ENCODE peak calls at places on chromosomes 16 and 17, in six cellular contexts. One of them, this sample, is unnamed.
A peak's percentile ranks its signal among the peaks of the same experiment; 100 is the strongest.

GRCh38 chr16:84379008-84379730 is 10.8 kb downstream of the ATP2C2 start:
- DNase-seq in fibroblast of the aortic adventitia: no peak
- DNase-seq in fibroblast of lung: no peak
- DNase-seq in tibial nerve: no peak
- DNase-seq in transverse colon: no peak
- DNase-seq in epithelial cell of esophagus: no peak
- DNase-seq in this sample: no peak

GRCh38 chr16:71671165-71671564 is 45.2 kb downstream of the MARVELD3 start:
- DNase-seq in epithelial cell of esophagus: no peak
- DNase-seq in fibroblast of lung: no peak
- DNase-seq in fibroblast of the aortic adventitia: no peak
- DNase-seq in tibial nerve: no peak
- DNase-seq in transverse colon: no peak
- DNase-seq in this sample: no peak

GRCh38 chr16:5252800-5253199 is 155.2 kb upstream of the EEF2KMT start:
- DNase-seq in fibroblast of the aortic adventitia: no peak
- DNase-seq in fibroblast of lung: no peak
- DNase-seq in transverse colon: no peak
- DNase-seq in tibial nerve: no peak
- DNase-seq in epithelial cell of esophagus: no peak
- DNase-seq in this sample: no peak

GRCh38 chr17:72977768-72978417 is 114.6 kb downstream of the SLC39A11 start:
- DNase-seq in transverse colon: no peak
- DNase-seq in fibroblast of lung: peak; percentile 50
- DNase-seq in epithelial cell of esophagus: no peak
- DNase-seq in tibial nerve: no peak
- DNase-seq in fibroblast of the aortic adventitia: no peak
- DNase-seq in this sample: peak; percentile 4

GRCh38 chr17:49996121-49996494 is 1.1 kb upstream of the DLX3 start:
- DNase-seq in fibroblast of the aortic adventitia: no peak
- DNase-seq in transverse colon: no peak
- DNase-seq in epithelial cell of esophagus: no peak
- DNase-seq in tibial nerve: no peak
- DNase-seq in fibroblast of lung: no peak
- DNase-seq in this sample: no peak

GRCh38 chr17:77907497-77908120 is 50.9 kb upstream of the TNRC6C start:
- DNase-seq in transverse colon: no peak
- DNase-seq in epithelial cell of esophagus: no peak
- DNase-seq in fibroblast of lung: no peak
- DNase-seq in fibroblast of the aortic adventitia: no peak
- DNase-seq in tibial nerve: no peak
- DNase-seq in this sample: no peak

GRCh38 chr17:58541249-58541648 is 26.8 kb upstream of the MTMR4 start:
- DNase-seq in fibroblast of the aortic adventitia: no peak
- DNase-seq in tibial nerve: no peak
- DNase-seq in fibroblast of lung: no peak
- DNase-seq in transverse colon: no peak
- DNase-seq in epithelial cell of esophagus: peak; percentile 51
- DNase-seq in this sample: no peak

GRCh38 chr17:7834554-7834890 is 505 bp downstream of the KDM6B start:
- DNase-seq in fibroblast of lung: peak; percentile 51
- DNase-seq in tibial nerve: peak; percentile 58
- DNase-seq in transverse colon: peak; percentile 84
- DNase-seq in epithelial cell of esophagus: peak; percentile 39
- DNase-seq in fibroblast of the aortic adventitia: no peak
- DNase-seq in this sample: no peak

GRCh38 chr17:19448341-19449268 is 37.6 kb downstream of the RNF112 start:
- DNase-seq in fibroblast of the aortic adventitia: peak; percentile 100
- DNase-seq in epithelial cell of esophagus: peak; percentile 86
- DNase-seq in fibroblast of lung: peak; percentile 99
- DNase-seq in tibial nerve: peak; percentile 57
- DNase-seq in transverse colon: no peak
- DNase-seq in this sample: peak; percentile 96

GRCh38 chr17:81285179-81285878 is 9.8 kb downstream of the SLC38A10 start:
- DNase-seq in fibroblast of lung: peak; percentile 21
- DNase-seq in epithelial cell of esophagus: no peak
- DNase-seq in transverse colon: peak; percentile 58
- DNase-seq in fibroblast of the aortic adventitia: peak; percentile 24
- DNase-seq in tibial nerve: peak; percentile 58
- DNase-seq in this sample: no peak

GRCh38 chr16:9898555-9898954 is 283.7 kb downstream of the GRIN2A start:
- DNase-seq in epithelial cell of esophagus: no peak
- DNase-seq in fibroblast of lung: no peak
- DNase-seq in fibroblast of the aortic adventitia: no peak
- DNase-seq in transverse colon: no peak
- DNase-seq in tibial nerve: no peak
- DNase-seq in this sample: no peak

GRCh38 chr17:68953340-68953997 is 1.7 kb downstream of the ABCA8 start:
- DNase-seq in transverse colon: no peak
- DNase-seq in fibroblast of the aortic adventitia: peak; percentile 29
- DNase-seq in tibial nerve: no peak
- DNase-seq in fibroblast of lung: no peak
- DNase-seq in epithelial cell of esophagus: no peak
- DNase-seq in this sample: no peak

GRCh38 chr17:6639651-6640535 is 618 bp downstream of the KIAA0753 start:
- DNase-seq in transverse colon: peak; percentile 47
- DNase-seq in fibroblast of the aortic adventitia: peak; percentile 41
- DNase-seq in epithelial cell of esophagus: peak; percentile 39
- DNase-seq in fibroblast of lung: peak; percentile 44
- DNase-seq in tibial nerve: no peak
- DNase-seq in this sample: no peak

GRCh38 chr17:1878419-1879121 is 48.8 kb downstream of the RPA1 start:
- DNase-seq in tibial nerve: no peak
- DNase-seq in transverse colon: no peak
- DNase-seq in epithelial cell of esophagus: no peak
- DNase-seq in fibroblast of the aortic adventitia: no peak
- DNase-seq in fibroblast of lung: no peak
- DNase-seq in this sample: no peak

GRCh38 chr17:63476857-63477470 is at the start of gene ACE:
- DNase-seq in tibial nerve: no peak
- DNase-seq in epithelial cell of esophagus: peak; percentile 41
- DNase-seq in fibroblast of the aortic adventitia: no peak
- DNase-seq in transverse colon: peak; percentile 81
- DNase-seq in fibroblast of lung: no peak
- DNase-seq in this sample: no peak

GRCh38 chr16:79366635-79367034 is 233.9 kb downstream of the MAF start:
- DNase-seq in fibroblast of the aortic adventitia: no peak
- DNase-seq in fibroblast of lung: no peak
- DNase-seq in epithelial cell of esophagus: no peak
- DNase-seq in tibial nerve: no peak
- DNase-seq in transverse colon: no peak
- DNase-seq in this sample: no peak

GRCh38 chr17:79090503-79091372 is 16.1 kb downstream of the ENGASE start:
- DNase-seq in epithelial cell of esophagus: peak; percentile 28
- DNase-seq in fibroblast of the aortic adventitia: peak; percentile 2
- DNase-seq in transverse colon: no peak
- DNase-seq in fibroblast of lung: peak; percentile 4
- DNase-seq in tibial nerve: no peak
- DNase-seq in this sample: no peak

GRCh38 chr17:73998246-73999220 is 204.9 kb upstream of the RPL38 start:
- DNase-seq in fibroblast of the aortic adventitia: no peak
- DNase-seq in fibroblast of lung: no peak
- DNase-seq in transverse colon: peak; percentile 78
- DNase-seq in epithelial cell of esophagus: peak; percentile 28
- DNase-seq in tibial nerve: peak; percentile 15
- DNase-seq in this sample: no peak

GRCh38 chr17:69335018-69335417 is 8.1 kb upstream of the ABCA5 start:
- DNase-seq in fibroblast of the aortic adventitia: peak; percentile 51
- DNase-seq in epithelial cell of esophagus: peak; percentile 75
- DNase-seq in fibroblast of lung: peak; percentile 78
- DNase-seq in tibial nerve: no peak
- DNase-seq in transverse colon: no peak
- DNase-seq in this sample: peak; percentile 8

GRCh38 chr16:24851700-24852099 is 5.9 kb downstream of the SLC5A11 start:
- DNase-seq in transverse colon: no peak
- DNase-seq in fibroblast of lung: no peak
- DNase-seq in epithelial cell of esophagus: peak; percentile 84
- DNase-seq in fibroblast of the aortic adventitia: peak; percentile 14
- DNase-seq in tibial nerve: no peak
- DNase-seq in this sample: no peak

GRCh38 chr16:22642689-22643088 is 132.0 kb downstream of the NPIPB5 start:
- DNase-seq in epithelial cell of esophagus: no peak
- DNase-seq in transverse colon: no peak
- DNase-seq in fibroblast of the aortic adventitia: no peak
- DNase-seq in tibial nerve: no peak
- DNase-seq in fibroblast of lung: no peak
- DNase-seq in this sample: no peak

GRCh38 chr16:78709137-78709871 is 609.9 kb downstream of the WWOX start:
- DNase-seq in fibroblast of the aortic adventitia: no peak
- DNase-seq in epithelial cell of esophagus: no peak
- DNase-seq in fibroblast of lung: no peak
- DNase-seq in transverse colon: no peak
- DNase-seq in tibial nerve: no peak
- DNase-seq in this sample: no peak

GRCh38 chr17:5557485-5557884 is 26.8 kb downstream of the NLRP1 start:
- DNase-seq in fibroblast of the aortic adventitia: peak; percentile 67
- DNase-seq in transverse colon: no peak
- DNase-seq in fibroblast of lung: peak; percentile 51
- DNase-seq in tibial nerve: no peak
- DNase-seq in epithelial cell of esophagus: peak; percentile 63
- DNase-seq in this sample: peak; percentile 18

GRCh38 chr16:10040136-10041080 is 141.8 kb downstream of the GRIN2A start:
- DNase-seq in transverse colon: no peak
- DNase-seq in epithelial cell of esophagus: no peak
- DNase-seq in fibroblast of lung: no peak
- DNase-seq in fibroblast of the aortic adventitia: no peak
- DNase-seq in tibial nerve: no peak
- DNase-seq in this sample: no peak

GRCh38 chr17:74414510-74414909 is 17.4 kb upstream of the GPRC5C start:
- DNase-seq in tibial nerve: no peak
- DNase-seq in epithelial cell of esophagus: no peak
- DNase-seq in transverse colon: no peak
- DNase-seq in fibroblast of lung: no peak
- DNase-seq in fibroblast of the aortic adventitia: no peak
- DNase-seq in this sample: no peak

GRCh38 chr17:20948984-20949777 is 93.6 kb downstream of the USP22 start:
- DNase-seq in epithelial cell of esophagus: no peak
- DNase-seq in tibial nerve: no peak
- DNase-seq in fibroblast of lung: no peak
- DNase-seq in fibroblast of the aortic adventitia: no peak
- DNase-seq in transverse colon: no peak
- DNase-seq in this sample: no peak

GRCh38 chr16:81522141-81522701 is 77.6 kb downstream of the CMIP start:
- DNase-seq in tibial nerve: no peak
- DNase-seq in fibroblast of the aortic adventitia: no peak
- DNase-seq in transverse colon: no peak
- DNase-seq in epithelial cell of esophagus: peak; percentile 50
- DNase-seq in fibroblast of lung: no peak
- DNase-seq in this sample: no peak

GRCh38 chr17:64626827-64627226 is 35.3 kb downstream of the SMURF2 start:
- DNase-seq in transverse colon: no peak
- DNase-seq in fibroblast of the aortic adventitia: no peak
- DNase-seq in tibial nerve: no peak
- DNase-seq in epithelial cell of esophagus: no peak
- DNase-seq in fibroblast of lung: no peak
- DNase-seq in this sample: no peak

GRCh38 chr17:45320931-45321461 is 4.2 kb upstream of the MAP3K14 start:
- DNase-seq in transverse colon: no peak
- DNase-seq in epithelial cell of esophagus: peak; percentile 79
- DNase-seq in fibroblast of lung: peak; percentile 97
- DNase-seq in fibroblast of the aortic adventitia: peak; percentile 98
- DNase-seq in tibial nerve: peak; percentile 47
- DNase-seq in this sample: peak; percentile 93

GRCh38 chr16:15811778-15812750 is 44.8 kb downstream of the MYH11 start:
- DNase-seq in fibroblast of lung: peak; percentile 84
- DNase-seq in fibroblast of the aortic adventitia: peak; percentile 95
- DNase-seq in epithelial cell of esophagus: peak; percentile 53
- DNase-seq in transverse colon: no peak
- DNase-seq in tibial nerve: no peak
- DNase-seq in this sample: no peak

GRCh38 chr16:1097800-1098199 is 1.8 kb upstream of the C1QTNF8 start:
- DNase-seq in transverse colon: no peak
- DNase-seq in tibial nerve: no peak
- DNase-seq in epithelial cell of esophagus: no peak
- DNase-seq in fibroblast of the aortic adventitia: no peak
- DNase-seq in fibroblast of lung: no peak
- DNase-seq in this sample: no peak

GRCh38 chr17:80263253-80264047 is 2.8 kb downstream of the RNF213 start:
- DNase-seq in tibial nerve: peak; percentile 92
- DNase-seq in fibroblast of lung: peak; percentile 94
- DNase-seq in transverse colon: peak; percentile 94
- DNase-seq in fibroblast of the aortic adventitia: peak; percentile 92
- DNase-seq in epithelial cell of esophagus: peak; percentile 55
- DNase-seq in this sample: peak; percentile 45
- H3K4me3 ChIP-seq in tibial nerve: peak overlapping the region; percentile 81
- H3K4me3 ChIP-seq in fibroblast of lung: peak overlapping the region; percentile 48
- H3K4me3 ChIP-seq in transverse colon: peak overlapping the region; percentile 23
- H3K4me3 ChIP-seq in fibroblast of the aortic adventitia: peak overlapping the region; percentile 81
- H3K4me3 ChIP-seq in epithelial cell of esophagus: no peak overlapping the region
- H3K4me3 ChIP-seq in this sample: no peak overlapping the region

GRCh38 chr16:11296706-11297491 is 15.8 kb upstream of the PRM1 start:
- DNase-seq in epithelial cell of esophagus: peak; percentile 55
- DNase-seq in tibial nerve: no peak
- DNase-seq in fibroblast of lung: peak; percentile 50
- DNase-seq in transverse colon: no peak
- DNase-seq in fibroblast of the aortic adventitia: no peak
- DNase-seq in this sample: no peak
- TF ChIP-seq CTCF in epithelial cell of esophagus: no peak
- TF ChIP-seq CTCF in tibial nerve: no peak
- TF ChIP-seq CTCF in fibroblast of lung: no peak
- TF ChIP-seq CTCF in transverse colon: no peak
- TF ChIP-seq CTCF in fibroblast of the aortic adventitia: no peak
- TF ChIP-seq CTCF in this sample: no peak

DNA sequence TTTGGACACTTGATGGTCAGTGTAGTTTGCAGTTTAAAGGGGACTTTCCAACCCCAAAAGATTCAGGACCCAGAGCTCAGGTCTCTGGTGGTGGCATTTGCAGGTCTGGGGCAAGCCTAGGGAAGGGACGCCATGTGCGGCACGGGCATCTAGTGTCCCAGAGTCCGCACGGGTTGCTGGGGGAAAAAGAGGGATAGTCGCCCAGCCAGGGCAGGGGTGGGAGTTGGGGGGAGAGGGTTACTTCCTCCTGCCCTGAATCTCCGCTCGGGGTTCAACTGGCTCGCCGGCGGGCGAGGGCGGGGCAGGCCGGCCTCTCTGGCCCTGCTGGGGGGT is 239 bp upstream of the CA7 start:
- DNase-seq in fibroblast of lung: no peak
- DNase-seq in epithelial cell of esophagus: no peak
- DNase-seq in tibial nerve: no peak
- DNase-seq in fibroblast of the aortic adventitia: no peak
- DNase-seq in transverse colon: no peak
- DNase-seq in this sample: no peak
- H3K4me3 ChIP-seq in fibroblast of lung: no peak overlapping the region
- H3K4me3 ChIP-seq in epithelial cell of esophagus: no peak overlapping the region
- H3K4me3 ChIP-seq in tibial nerve: peak overlapping the region; percentile 52
- H3K4me3 ChIP-seq in fibroblast of the aortic adventitia: no peak overlapping the region
- H3K4me3 ChIP-seq in transverse colon: peak overlapping the region; percentile 20
- H3K4me3 ChIP-seq in this sample: peak overlapping the region; percentile 42

DNA sequence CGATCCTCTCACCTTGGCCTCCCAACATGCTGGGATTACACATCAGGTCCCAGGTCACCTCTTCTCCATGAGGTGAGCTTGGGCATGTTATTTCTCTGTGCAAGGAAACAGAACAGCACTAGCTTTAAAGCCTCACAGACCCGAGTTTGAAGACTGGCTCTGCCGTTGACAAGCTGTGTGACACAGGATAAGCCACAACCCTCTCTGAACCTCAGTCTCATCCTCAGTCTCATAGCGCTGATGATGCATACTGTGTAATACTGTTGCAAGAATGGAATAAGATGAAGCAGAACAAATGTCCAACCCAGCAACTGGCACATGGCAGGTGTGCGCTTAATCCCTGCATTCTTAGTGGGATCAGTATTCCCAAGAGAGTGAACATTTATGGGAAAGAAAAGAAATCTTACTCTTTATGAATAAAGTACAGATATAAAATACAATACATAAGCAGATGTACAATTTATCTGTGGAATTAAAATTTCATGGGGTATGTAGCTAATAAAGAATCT is 43.5 kb downstream of the ABAT start:
- DNase-seq in fibroblast of lung: no peak
- DNase-seq in transverse colon: no peak
- DNase-seq in tibial nerve: no peak
- DNase-seq in epithelial cell of esophagus: no peak
- DNase-seq in fibroblast of the aortic adventitia: no peak
- DNase-seq in this sample: no peak
- TF ChIP-seq CTCF in fibroblast of lung: no peak
- TF ChIP-seq CTCF in transverse colon: no peak
- TF ChIP-seq CTCF in tibial nerve: no peak
- TF ChIP-seq CTCF in epithelial cell of esophagus: no peak
- TF ChIP-seq CTCF in fibroblast of the aortic adventitia: no peak
- TF ChIP-seq CTCF in this sample: no peak

This sample was measured in astrocyte of the cerebellum.